ENCODE peak calls at places on chromosomes 7 and 10, in nine cellular contexts. Q is uterus, U is heart right ventricle, E is upper lobe of right lung, N is mucosa of descending colon, M is Panc1, F is mammary epithelial cell, W is heart left ventricle, X is body of pancreas. Z is an unnamed sample.

GRCh38 chr10:66058594-66058993 is 867.2 kb upstream of the LRRTM3 start:
- DNase-seq in W (no peak), M (no peak), N (no peak), F (no peak), U (no peak), Q (no peak), E (no peak), X (no peak), Z (no peak)

GRCh38 chr7:140638311-140638791 is 2.3 kb downstream of the DENND2A start:
- DNase-seq in N (no peak), M (no peak), U (no peak), F (no peak), X (no peak), Q (peak; percentile 59), E (no peak), W (no peak), Z (peak; percentile 77)

GRCh38 chr7:43431020-43431595 is 151.8 kb upstream of the STK17A start:
- DNase-seq in N (no peak), W (no peak), M (no peak), U (no peak), X (no peak), E (no peak), F (no peak), Q (no peak), Z (no peak)

GRCh38 chr10:6400331-6400730 is 179.7 kb downstream of the PRKCQ start:
- DNase-seq in F (no peak), U (no peak), Q (no peak), E (no peak), N (no peak), W (no peak), M (no peak), X (no peak), Z (no peak)

GRCh38 chr7:86932038-86932512 is 127.4 kb downstream of the ELAPOR2 start:
- DNase-seq in Q (no peak), M (no peak), U (no peak), N (no peak), X (no peak), E (no peak), F (peak; percentile 19), W (no peak), Z (no peak)

GRCh38 chr7:107150375-107151073 is 18.3 kb upstream of the HBP1 start:
- DNase-seq in N (peak; percentile 96), M (no peak), X (peak; percentile 82), W (peak; percentile 66), U (peak; percentile 38), F (peak; percentile 44), E (no peak), Q (peak; percentile 71), Z (peak; percentile 86)

GRCh38 chr7:116535416-116535815 is 10.6 kb downstream of the CAV1 start:
- DNase-seq in U (no peak), M (no peak), X (no peak), W (no peak), Q (no peak), F (no peak), E (no peak), N (no peak), Z (no peak)

GRCh38 chr10:125062244-125063208 is 97.8 kb downstream of the CTBP2 start:
- DNase-seq in E (no peak), F (no peak), X (no peak), N (no peak), Q (peak; percentile 51), U (peak; percentile 44), W (no peak), M (no peak), Z (no peak)

GRCh38 chr7:114047889-114048288 is 129.1 kb upstream of the PPP1R3A start:
- DNase-seq in X (no peak), W (no peak), E (no peak), Q (no peak), U (no peak), N (no peak), F (peak; percentile 19), M (peak; percentile 12), Z (no peak)

GRCh38 chr10:84613336-84614021 is 285.1 kb downstream of the CCSER2 start:
- DNase-seq in X (peak; percentile 26), W (no peak), Q (no peak), M (peak; percentile 24), N (peak; percentile 25), U (no peak), E (peak; percentile 71), F (peak; percentile 51), Z (no peak)

GRCh38 chr7:32501522-32501921 is 6.2 kb downstream of the AVL9 start:
- DNase-seq in F (peak; percentile 54), X (no peak), N (no peak), M (no peak), U (no peak), W (no peak), Q (no peak), E (no peak), Z (no peak)

GRCh38 chr7:158257516-158258410 is 329.9 kb downstream of the PTPRN2 start:
- DNase-seq in X (no peak), U (no peak), F (no peak), M (no peak), Q (no peak), N (no peak), E (peak; percentile 54), W (no peak), Z (no peak)

GRCh38 chr7:158255156-158255555 is 332.5 kb downstream of the PTPRN2 start:
- DNase-seq in E (no peak), M (no peak), X (no peak), W (no peak), F (no peak), N (no peak), U (no peak), Q (no peak), Z (no peak)

GRCh38 chr7:158255558-158255957 is 332.1 kb downstream of the PTPRN2 start:
- DNase-seq in Q (no peak), X (no peak), M (no peak), U (no peak), F (no peak), W (no peak), N (no peak), E (no peak), Z (no peak)

GRCh38 chr7:158257001-158257400 is 330.6 kb downstream of the PTPRN2 start:
- DNase-seq in E (peak; percentile 37), U (no peak), W (no peak), N (no peak), X (no peak), F (no peak), Q (no peak), M (no peak), Z (no peak)

DNA sequence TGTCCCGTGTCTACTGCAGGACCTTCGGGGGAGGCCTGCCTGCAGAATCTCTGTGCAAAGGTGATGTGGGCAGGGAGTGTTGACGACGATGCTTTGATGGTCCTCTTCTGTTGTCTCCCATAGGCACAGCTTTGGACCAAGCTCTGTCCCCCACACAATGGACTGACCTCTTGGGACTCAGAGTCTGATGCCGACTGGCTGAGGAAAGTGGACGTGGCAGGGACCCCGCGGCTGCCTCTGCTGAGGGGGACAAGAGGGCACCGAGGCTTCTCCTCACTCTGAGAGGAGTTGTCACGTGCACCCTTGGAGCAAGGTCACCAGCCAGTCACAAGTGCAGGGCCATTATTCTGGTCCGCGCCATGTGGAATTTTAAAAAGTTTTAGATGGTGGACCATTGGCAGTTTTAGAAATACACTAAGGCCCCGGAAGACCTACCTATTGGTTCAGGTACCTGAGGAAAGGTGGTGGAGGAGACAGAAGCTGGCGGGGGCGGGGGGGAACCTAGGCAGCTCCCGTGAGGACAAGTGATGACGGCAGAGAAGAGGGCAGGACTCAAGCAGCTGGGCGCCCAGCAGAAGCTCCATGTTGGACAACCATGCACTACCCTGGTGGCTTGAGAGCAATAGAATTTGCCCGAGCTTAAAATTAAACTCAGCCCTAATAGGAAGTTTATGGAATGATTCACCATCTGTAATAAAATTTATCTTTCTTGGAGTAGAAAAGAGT is 331.4 kb downstream of the PTPRN2 start:
- DNase-seq in U (no peak), F (no peak), Q (no peak), N (no peak), M (no peak), E (peak; percentile 27), W (no peak), X (no peak), Z (no peak)
- H3K9me3 ChIP-seq in U (no peaks in the 10 kb centered on the region), F (peaks cover 65% of the 10 kb centered on the region), Q (no peaks in the 10 kb centered on the region), N (no peaks in the 10 kb centered on the region), M (no peaks in the 10 kb centered on the region), E (no peaks in the 10 kb centered on the region), W (no peaks in the 10 kb centered on the region), X (no peaks in the 10 kb centered on the region), Z (no peaks in the 10 kb centered on the region)

GRCh38 chr10:130369645-130370381 is 233.6 kb downstream of the GLRX3 start:
- DNase-seq in X (no peak), M (no peak), W (no peak), F (no peak), U (no peak), N (no peak), Q (no peak), E (peak; percentile 53), Z (no peak)

GRCh38 chr10:130372866-130373265 is 236.7 kb downstream of the GLRX3 start:
- DNase-seq in Q (no peak), W (no peak), U (no peak), F (no peak), X (no peak), M (no peak), N (no peak), E (peak; percentile 27), Z (no peak)

GRCh38 chr10:130372222-130372621 is 236.0 kb downstream of the GLRX3 start:
- DNase-seq in M (no peak), N (no peak), U (no peak), Q (no peak), X (no peak), E (peak; percentile 43), F (no peak), W (no peak), Z (no peak)

GRCh38 chr10:130371156-130371555 is 235.0 kb downstream of the GLRX3 start:
- DNase-seq in E (no peak), Q (no peak), W (no peak), U (no peak), N (no peak), F (no peak), X (no peak), M (no peak), Z (no peak)

GRCh38 chr10:130371686-130372085 is 235.5 kb downstream of the GLRX3 start:
- DNase-seq in U (no peak), W (no peak), F (no peak), M (no peak), Q (no peak), X (no peak), N (no peak), E (peak; percentile 32), Z (no peak)
- H3K4me3 ChIP-seq in U (no peak overlapping the region), W (no peak overlapping the region), F (no peak overlapping the region), M (no peak overlapping the region), Q (no peak overlapping the region), X (no peak overlapping the region), N (no peak overlapping the region), E (no peak overlapping the region), Z (no peak overlapping the region)

GRCh38 chr7:52862321-52862720 is 173.1 kb upstream of the POM121L12 start:
- DNase-seq in M (no peak), N (no peak), U (no peak), W (no peak), F (no peak), Q (no peak), X (no peak), E (no peak), Z (no peak)
- H3K9me3 ChIP-seq in M (peaks cover 2% of the 10 kb centered on the region), N (peaks cover 12% of the 10 kb centered on the region), U (peaks cover 8% of the 10 kb centered on the region), W (peaks cover 4% of the 10 kb centered on the region), F (peaks cover 14% of the 10 kb centered on the region), Q (no peaks in the 10 kb centered on the region), X (no peaks in the 10 kb centered on the region), E (peaks cover 5% of the 10 kb centered on the region), Z (peaks cover 5% of the 10 kb centered on the region)

DNA sequence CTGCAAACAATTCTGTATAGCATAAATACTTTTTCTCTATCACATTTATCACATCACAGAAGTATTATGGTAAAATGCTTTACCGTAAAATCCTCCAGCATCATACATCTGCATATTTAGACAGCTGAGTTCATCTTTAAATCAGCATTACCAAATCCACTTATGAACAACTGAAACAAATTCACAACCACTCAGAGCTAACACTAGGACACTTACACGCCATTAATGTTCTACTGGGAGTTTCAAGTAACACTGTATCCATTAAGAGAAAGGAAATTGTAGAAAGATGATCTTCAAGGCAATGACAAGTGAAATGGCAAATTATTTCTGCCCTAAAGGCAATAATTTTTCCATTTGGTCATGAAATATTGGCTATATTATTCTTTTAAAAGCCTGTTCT is 105.7 kb upstream of the DKK1 start:
- DNase-seq in F (no peak), Q (no peak), E (no peak), W (no peak), M (no peak), U (no peak), X (no peak), N (no peak), Z (no peak)
- H3K4me3 ChIP-seq in F (no peak overlapping the region), Q (no peak overlapping the region), E (no peak overlapping the region), W (no peak overlapping the region), M (no peak overlapping the region), U (no peak overlapping the region), X (no peak overlapping the region), N (no peak overlapping the region), Z (no peak overlapping the region)

Z was measured in right atrium auricular region.